ENCODE peak calls at places on chromosomes 11 and 22, in five cellular contexts. C is skeletal muscle cell; F is astrocyte of the hippocampus; T is stimulated activated CD4-positive, alpha-beta T cell treated with anti-CD3 and anti-CD28 coated beads, Interleukin-2, amount 100 ng/mL, for 48 hours; M is fibroblast of pulmonary artery. B is an unnamed sample.

GRCh38 chr11:111926505-111927391 is 8.0 kb downstream of the C11orf52 start:
- DNase-seq in C (peak), F (peak), T (peak), M (peak), B (peak)

GRCh38 chr22:43956383-43956782 is 1.1 kb downstream of the SAMM50 start:
- DNase-seq in C (no peak), F (no peak), T (no peak), M (peak), B (no peak)

GRCh38 chr11:133787379-133788103 is 57.8 kb downstream of the SPATA19 start:
- DNase-seq in C (no peak), F (peak), T (no peak), M (no peak), B (no peak)

GRCh38 chr22:38792833-38793232 is 1.1 kb downstream of the DNAL4 start:
- DNase-seq in C (no peak), F (peak), T (no peak), M (no peak), B (no peak)

GRCh38 chr22:20319041-20319744 is 667 bp downstream of the DGCR6L start:
- DNase-seq in C (no peak), F (peak), T (no peak), M (peak), B (no peak)

GRCh38 chr11:94134651-94135512 is 6.2 kb downstream of the PANX1 start:
- DNase-seq in C (peak), F (peak), T (peak), M (peak), B (no peak)

GRCh38 chr11:128467610-128468041 is 119.7 kb downstream of the ETS1 start:
- DNase-seq in C (peak), F (peak), T (no peak), M (peak), B (no peak)

GRCh38 chr11:69437001-69437875 is 44.2 kb upstream of the LINC01488 start:
- DNase-seq in C (peak), F (peak), T (no peak), M (no peak), B (no peak)

GRCh38 chr11:65003282-65003681 is 6.5 kb upstream of the BATF2 start:
- DNase-seq in C (no peak), F (peak), T (no peak), M (peak), B (no peak)

GRCh38 chr11:107928767-107929507 is 689 bp downstream of the RAB39A start:
- DNase-seq in C (no peak), F (peak), T (no peak), M (no peak), B (no peak)

GRCh38 chr22:37843746-37844089 is 416 bp downstream of the ANKRD54 start:
- DNase-seq in C (no peak), F (no peak), T (peak), M (no peak), B (peak)

GRCh38 chr11:108786281-108786990 is 121.6 kb downstream of the DDX10 start:
- DNase-seq in C (no peak), F (no peak), T (no peak), M (no peak), B (no peak)

GRCh38 chr11:68215087-68215445 is 2.0 kb upstream of the KMT5B start:
- DNase-seq in C (no peak), F (no peak), T (no peak), M (no peak), B (no peak)

GRCh38 chr22:23110190-23110921 is 31.4 kb downstream of the RSPH14 start:
- DNase-seq in C (peak), F (no peak), T (no peak), M (no peak), B (no peak)

GRCh38 chr11:43579171-43579918 is 101.2 kb upstream of the HSD17B12 start:
- DNase-seq in C (no peak), F (peak), T (peak), M (peak), B (no peak)

B was measured in CMK.